ENCODE peak calls at places on chromosomes 6 and 20, in six cellular contexts. One of them, this sample, is unnamed.

GRCh38 chr6:111985202-111985731 is 68.6 kb upstream of the CCN6 start:
- DNase-seq in NB4: no peak
- DNase-seq in stomach: no peak
- DNase-seq in heart left ventricle: no peak
- DNase-seq in ovary: no peak
- DNase-seq in breast epithelium: no peak
- DNase-seq in this sample: no peak

GRCh38 chr6:31701666-31702420 is 1.3 kb downstream of the ABHD16A start:
- DNase-seq in NB4: no peak
- DNase-seq in ovary: peak; percentile 33
- DNase-seq in stomach: no peak
- DNase-seq in breast epithelium: no peak
- DNase-seq in heart left ventricle: no peak
- DNase-seq in this sample: no peak

GRCh38 chr6:35468980-35469710 is 944 bp downstream of the RPL10A start:
- DNase-seq in stomach: no peak
- DNase-seq in NB4: peak; percentile 50
- DNase-seq in breast epithelium: no peak
- DNase-seq in ovary: peak; percentile 66
- DNase-seq in heart left ventricle: no peak
- DNase-seq in this sample: no peak

GRCh38 chr20:6829510-6830116 is 62.1 kb downstream of the BMP2 start:
- DNase-seq in breast epithelium: no peak
- DNase-seq in NB4: peak; percentile 28
- DNase-seq in ovary: no peak
- DNase-seq in heart left ventricle: no peak
- DNase-seq in stomach: no peak
- DNase-seq in this sample: no peak

GRCh38 chr20:16749573-16749972 is 1.4 kb downstream of the OTOR start:
- DNase-seq in stomach: no peak
- DNase-seq in breast epithelium: no peak
- DNase-seq in ovary: no peak
- DNase-seq in NB4: peak; percentile 16
- DNase-seq in heart left ventricle: no peak
- DNase-seq in this sample: no peak

GRCh38 chr6:148677594-148678476 is 69.0 kb upstream of the UST start:
- DNase-seq in heart left ventricle: no peak
- DNase-seq in stomach: no peak
- DNase-seq in NB4: peak; percentile 54
- DNase-seq in breast epithelium: no peak
- DNase-seq in ovary: no peak
- DNase-seq in this sample: no peak

GRCh38 chr6:149701699-149702098 is 16.2 kb downstream of the LATS1 start:
- DNase-seq in stomach: no peak
- DNase-seq in heart left ventricle: no peak
- DNase-seq in NB4: no peak
- DNase-seq in breast epithelium: no peak
- DNase-seq in ovary: no peak
- DNase-seq in this sample: no peak

GRCh38 chr6:21496275-21496674 is 97.3 kb upstream of the SOX4 start:
- DNase-seq in ovary: no peak
- DNase-seq in stomach: no peak
- DNase-seq in breast epithelium: no peak
- DNase-seq in NB4: no peak
- DNase-seq in heart left ventricle: no peak
- DNase-seq in this sample: no peak

GRCh38 chr6:136471372-136471771 is 78.8 kb downstream of the MAP7 start:
- DNase-seq in heart left ventricle: no peak
- DNase-seq in ovary: no peak
- DNase-seq in NB4: peak; percentile 26
- DNase-seq in breast epithelium: no peak
- DNase-seq in stomach: no peak
- DNase-seq in this sample: no peak

GRCh38 chr6:109024784-109025183 is 69.9 kb downstream of the SESN1 start:
- DNase-seq in heart left ventricle: no peak
- DNase-seq in breast epithelium: no peak
- DNase-seq in stomach: no peak
- DNase-seq in ovary: no peak
- DNase-seq in NB4: peak; percentile 34
- DNase-seq in this sample: no peak

GRCh38 chr6:24933868-24934401 is 1.8 kb downstream of the RIPOR2 start:
- DNase-seq in ovary: no peak
- DNase-seq in stomach: no peak
- DNase-seq in NB4: peak; percentile 54
- DNase-seq in breast epithelium: no peak
- DNase-seq in heart left ventricle: no peak
- DNase-seq in this sample: no peak

GRCh38 chr6:130779658-130780033 is 47.6 kb upstream of the SMLR1 start:
- DNase-seq in NB4: no peak
- DNase-seq in breast epithelium: no peak
- DNase-seq in stomach: no peak
- DNase-seq in heart left ventricle: no peak
- DNase-seq in ovary: no peak
- DNase-seq in this sample: no peak

GRCh38 chr6:128327890-128328289 is 192.5 kb downstream of the PTPRK start:
- DNase-seq in ovary: no peak
- DNase-seq in heart left ventricle: no peak
- DNase-seq in breast epithelium: no peak
- DNase-seq in stomach: no peak
- DNase-seq in NB4: peak; percentile 66
- DNase-seq in this sample: no peak

GRCh38 chr6:15296735-15297134 is 50.9 kb downstream of the JARID2 start:
- DNase-seq in stomach: no peak
- DNase-seq in NB4: peak; percentile 56
- DNase-seq in breast epithelium: no peak
- DNase-seq in heart left ventricle: no peak
- DNase-seq in ovary: no peak
- DNase-seq in this sample: no peak

GRCh38 chr6:82396964-82397761 is 33.5 kb downstream of the TPBG start:
- DNase-seq in breast epithelium: no peak
- DNase-seq in stomach: no peak
- DNase-seq in NB4: no peak
- DNase-seq in heart left ventricle: no peak
- DNase-seq in ovary: no peak
- DNase-seq in this sample: no peak

GRCh38 chr6:169746556-169746955 is 4.8 kb downstream of the DYNLT2 start:
- DNase-seq in NB4: no peak
- DNase-seq in breast epithelium: no peak
- DNase-seq in heart left ventricle: no peak
- DNase-seq in ovary: no peak
- DNase-seq in stomach: no peak
- DNase-seq in this sample: no peak

GRCh38 chr20:35243317-35243716 is 16.8 kb downstream of the MMP24 start:
- DNase-seq in heart left ventricle: no peak
- DNase-seq in breast epithelium: no peak
- DNase-seq in NB4: no peak
- DNase-seq in stomach: no peak
- DNase-seq in ovary: no peak
- DNase-seq in this sample: no peak

GRCh38 chr6:163583558-163583957 is 169.0 kb downstream of the QKI start:
- DNase-seq in stomach: no peak
- DNase-seq in ovary: no peak
- DNase-seq in breast epithelium: no peak
- DNase-seq in heart left ventricle: no peak
- DNase-seq in NB4: no peak
- DNase-seq in this sample: no peak

GRCh38 chr6:816510-817084 is 123.7 kb upstream of the EXOC2 start:
- DNase-seq in heart left ventricle: no peak
- DNase-seq in stomach: no peak
- DNase-seq in NB4: peak; percentile 93
- DNase-seq in breast epithelium: no peak
- DNase-seq in ovary: no peak
- DNase-seq in this sample: no peak

DNA sequence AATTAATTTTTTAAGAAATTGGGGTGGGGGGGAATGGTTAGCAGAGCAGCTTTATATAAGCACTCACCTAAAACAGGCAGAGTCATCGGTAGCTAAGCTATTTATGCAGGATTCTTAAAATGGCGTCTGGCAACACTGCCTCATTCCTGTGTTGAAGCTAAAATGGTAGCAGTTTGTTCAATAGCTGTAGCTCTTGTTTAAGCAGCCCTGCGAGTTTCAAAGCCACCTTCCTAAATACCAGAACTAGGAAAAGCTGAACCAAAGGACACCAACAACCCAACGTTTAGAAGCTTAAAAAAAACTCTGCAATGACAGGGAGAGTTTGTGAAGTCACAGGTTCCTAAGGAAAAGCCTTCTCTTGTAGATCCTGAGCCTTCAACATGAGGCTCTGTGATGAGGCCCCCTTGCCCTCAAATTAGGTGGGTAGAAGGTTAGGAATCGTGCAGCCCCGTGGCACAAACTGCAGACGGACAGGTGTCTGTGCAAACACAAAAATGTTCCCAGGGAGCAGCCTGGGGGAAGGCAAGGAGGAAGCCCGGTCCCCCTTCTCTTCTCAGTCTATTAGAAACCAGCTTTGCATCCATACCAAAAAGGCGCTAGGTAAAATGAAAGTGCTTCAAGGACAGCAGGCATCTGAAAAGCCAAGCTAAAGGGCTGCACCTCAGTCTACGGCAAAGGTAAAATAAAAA is 4.7 kb downstream of the ZMYND8 start:
- DNase-seq in NB4: peak; percentile 38
- DNase-seq in heart left ventricle: no peak
- DNase-seq in breast epithelium: no peak
- DNase-seq in ovary: no peak
- DNase-seq in stomach: no peak
- DNase-seq in this sample: no peak
- TF ChIP-seq POLR2A in NB4: no peak
- TF ChIP-seq POLR2A in heart left ventricle: no peak
- TF ChIP-seq POLR2A in breast epithelium: no peak
- TF ChIP-seq POLR2A in ovary: no peak
- TF ChIP-seq POLR2A in stomach: no peak
- TF ChIP-seq POLR2A in this sample: no peak

GRCh38 chr6:36610576-36611336 is 16.6 kb downstream of the SRSF3 start:
- DNase-seq in breast epithelium: no peak
- DNase-seq in heart left ventricle: no peak
- DNase-seq in NB4: no peak
- DNase-seq in ovary: no peak
- DNase-seq in stomach: no peak
- DNase-seq in this sample: no peak
- TF ChIP-seq CTCF in breast epithelium: no peak
- TF ChIP-seq CTCF in heart left ventricle: no peak
- TF ChIP-seq CTCF in NB4: no peak
- TF ChIP-seq CTCF in ovary: no peak
- TF ChIP-seq CTCF in stomach: no peak
- TF ChIP-seq CTCF in this sample: no peak

DNA sequence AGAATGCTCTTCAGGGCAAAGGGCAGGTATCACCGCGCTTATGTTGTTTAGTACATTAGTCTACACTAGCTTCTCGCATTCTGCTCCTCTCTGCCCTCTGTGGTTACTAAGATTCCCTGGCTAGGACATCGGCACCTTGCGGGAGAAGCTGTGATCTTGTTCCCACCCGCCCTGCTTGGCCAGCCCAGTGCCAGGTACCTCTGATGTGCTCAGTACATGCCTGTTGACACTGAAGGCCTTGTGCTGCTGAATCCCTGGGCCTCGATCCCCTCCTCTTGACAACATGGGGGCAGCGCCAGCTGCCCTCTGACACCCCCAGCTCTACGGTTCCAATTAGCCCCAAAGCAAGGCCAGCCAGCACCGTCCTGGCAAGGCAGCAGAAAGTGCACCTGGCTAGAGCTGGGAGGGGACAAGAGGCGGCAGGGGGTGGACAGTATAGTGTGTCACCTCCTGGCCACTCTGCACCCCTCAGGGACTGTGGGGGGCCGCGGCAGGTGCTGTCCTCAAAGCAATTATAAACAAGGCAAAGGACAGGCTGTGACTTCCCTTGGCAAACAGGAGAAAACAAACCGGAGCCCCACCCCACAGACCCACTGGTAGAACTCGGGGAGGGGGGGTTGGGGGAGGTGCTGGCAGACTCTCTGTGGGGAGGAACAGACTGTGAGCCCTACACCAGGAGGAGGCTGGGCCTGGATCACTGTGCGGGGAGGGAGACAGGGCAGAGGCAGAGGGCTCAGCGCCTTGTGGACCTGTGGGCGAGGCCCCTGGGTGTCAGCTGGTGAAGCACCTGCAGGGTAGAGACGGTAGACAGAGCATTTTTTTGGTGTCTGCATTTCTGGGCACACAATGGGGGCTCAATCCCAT is 7.1 kb downstream of the TFEB start:
- DNase-seq in heart left ventricle: peak; percentile 49
- DNase-seq in ovary: no peak
- DNase-seq in breast epithelium: no peak
- DNase-seq in stomach: peak; percentile 59
- DNase-seq in NB4: no peak
- DNase-seq in this sample: no peak
- TF ChIP-seq POLR2A in heart left ventricle: no peak
- TF ChIP-seq POLR2A in ovary: no peak
- TF ChIP-seq POLR2A in breast epithelium: no peak
- TF ChIP-seq POLR2A in stomach: no peak
- TF ChIP-seq POLR2A in NB4: no peak
- TF ChIP-seq POLR2A in this sample: no peak

DNA sequence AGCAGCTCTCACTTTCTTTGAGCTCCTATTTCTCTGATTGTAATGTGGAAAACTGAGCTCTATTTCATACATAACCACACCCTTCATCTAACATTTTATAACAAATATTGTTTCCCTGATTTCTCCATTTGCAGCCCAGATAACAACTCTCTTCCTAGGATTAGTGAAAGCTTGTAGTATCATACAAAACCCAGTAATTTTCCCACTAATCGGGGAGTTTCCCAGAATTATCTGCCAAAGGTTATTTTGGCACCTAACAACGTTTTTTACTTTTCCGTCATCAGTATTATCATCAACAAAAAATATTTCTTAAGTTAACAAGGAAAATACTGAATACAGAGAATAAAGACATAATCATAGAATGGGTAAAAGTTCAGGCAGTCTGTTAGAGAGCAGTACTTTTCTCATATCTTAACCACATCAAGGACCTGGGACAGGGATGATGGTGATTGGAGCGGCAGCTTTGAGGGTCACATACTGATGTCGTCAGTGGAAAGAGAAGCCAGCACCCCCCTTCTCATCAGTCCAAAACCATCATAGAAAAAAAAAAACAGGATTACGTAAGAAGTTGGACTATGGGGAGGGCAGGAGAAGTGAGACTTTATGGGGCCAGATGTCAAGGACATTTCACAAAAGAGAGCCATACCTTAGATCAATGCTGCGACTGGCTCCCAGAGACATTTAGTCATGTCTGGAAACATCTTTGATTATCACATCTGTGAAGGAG is 166.1 kb upstream of the TNFAIP3 start:
- DNase-seq in ovary: peak; percentile 57
- DNase-seq in stomach: no peak
- DNase-seq in breast epithelium: no peak
- DNase-seq in heart left ventricle: no peak
- DNase-seq in NB4: no peak
- DNase-seq in this sample: no peak
- TF ChIP-seq CTCF in ovary: no peak
- TF ChIP-seq CTCF in stomach: no peak
- TF ChIP-seq CTCF in breast epithelium: no peak
- TF ChIP-seq CTCF in heart left ventricle: no peak
- TF ChIP-seq CTCF in NB4: no peak
- TF ChIP-seq CTCF in this sample: no peak

GRCh38 chr20:48827880-48828733 is at the start of gene PREX1:
- DNase-seq in stomach: peak; percentile 89
- DNase-seq in breast epithelium: peak; percentile 73
- DNase-seq in ovary: peak; percentile 62
- DNase-seq in NB4: peak; percentile 94
- DNase-seq in heart left ventricle: peak; percentile 91
- DNase-seq in this sample: no peak
- TF ChIP-seq POLR2A in stomach: no peak
- TF ChIP-seq POLR2A in breast epithelium: no peak
- TF ChIP-seq POLR2A in ovary: no peak
- TF ChIP-seq POLR2A in NB4: peak; percentile 42
- TF ChIP-seq POLR2A in heart left ventricle: peak; percentile 59
- TF ChIP-seq POLR2A in this sample: no peak

GRCh38 chr6:79737172-79737571 is 106.0 kb downstream of the SH3BGRL2 start:
- DNase-seq in ovary: no peak
- DNase-seq in NB4: no peak
- DNase-seq in stomach: no peak
- DNase-seq in heart left ventricle: no peak
- DNase-seq in breast epithelium: no peak
- DNase-seq in this sample: no peak
- TF ChIP-seq CTCF in ovary: no peak
- TF ChIP-seq CTCF in NB4: no peak
- TF ChIP-seq CTCF in stomach: no peak
- TF ChIP-seq CTCF in heart left ventricle: no peak
- TF ChIP-seq CTCF in breast epithelium: no peak
- TF ChIP-seq CTCF in this sample: no peak

This sample was measured in lower leg skin.